ENCODE peak calls at places on chromosomes 2 and 18, in five cellular contexts. One of them, this sample, is unnamed.

GRCh38 chr18:58694720-58695468 is 23.6 kb downstream of the MALT1 start:
- DNase-seq in astrocyte: no peak
- DNase-seq in Peyer's patch: no peak
- DNase-seq in right cardiac atrium: no peak
- DNase-seq in H7: no peak
- DNase-seq in this sample: no peak

GRCh38 chr2:203579730-203580129 is 44.6 kb upstream of the RAPH1 start:
- DNase-seq in astrocyte: no peak
- DNase-seq in Peyer's patch: no peak
- DNase-seq in right cardiac atrium: no peak
- DNase-seq in H7: no peak
- DNase-seq in this sample: no peak

GRCh38 chr18:8949206-8949605 is 153.3 kb upstream of the NDUFV2 start:
- DNase-seq in Peyer's patch: no peak
- DNase-seq in right cardiac atrium: no peak
- DNase-seq in astrocyte: peak; percentile 49
- DNase-seq in H7: no peak
- DNase-seq in this sample: peak; percentile 11

GRCh38 chr18:61556316-61556715 is 223.1 kb downstream of the CDH20 start:
- DNase-seq in Peyer's patch: no peak
- DNase-seq in H7: no peak
- DNase-seq in right cardiac atrium: no peak
- DNase-seq in astrocyte: no peak
- DNase-seq in this sample: no peak

GRCh38 chr2:59333007-59333406 is 1091.9 kb upstream of the FANCL start:
- DNase-seq in H7: no peak
- DNase-seq in Peyer's patch: no peak
- DNase-seq in astrocyte: no peak
- DNase-seq in right cardiac atrium: no peak
- DNase-seq in this sample: no peak

GRCh38 chr2:78977661-78978145 is 47.8 kb upstream of the REG3G start:
- DNase-seq in right cardiac atrium: no peak
- DNase-seq in Peyer's patch: no peak
- DNase-seq in astrocyte: no peak
- DNase-seq in H7: no peak
- DNase-seq in this sample: no peak

GRCh38 chr2:101380376-101380775 is 6.9 kb downstream of the CREG2 start:
- DNase-seq in Peyer's patch: no peak
- DNase-seq in right cardiac atrium: peak; percentile 68
- DNase-seq in H7: no peak
- DNase-seq in astrocyte: peak; percentile 78
- DNase-seq in this sample: peak; percentile 94

GRCh38 chr18:70454705-70455322 is 166.0 kb downstream of the SOCS6 start:
- DNase-seq in right cardiac atrium: no peak
- DNase-seq in astrocyte: peak; percentile 39
- DNase-seq in Peyer's patch: no peak
- DNase-seq in H7: peak; percentile 32
- DNase-seq in this sample: peak; percentile 86

GRCh38 chr2:144937899-144938298 is 418.0 kb upstream of the ZEB2 start:
- DNase-seq in right cardiac atrium: no peak
- DNase-seq in Peyer's patch: no peak
- DNase-seq in H7: no peak
- DNase-seq in astrocyte: no peak
- DNase-seq in this sample: peak; percentile 66

GRCh38 chr18:3062798-3063563 is 50.0 kb upstream of the LPIN2 start:
- DNase-seq in astrocyte: no peak
- DNase-seq in right cardiac atrium: peak; percentile 87
- DNase-seq in H7: peak; percentile 75
- DNase-seq in Peyer's patch: peak; percentile 85
- DNase-seq in this sample: peak; percentile 54

GRCh38 chr18:34837769-34838194 is 127.7 kb downstream of the DTNA start:
- DNase-seq in right cardiac atrium: no peak
- DNase-seq in astrocyte: peak; percentile 55
- DNase-seq in Peyer's patch: no peak
- DNase-seq in H7: no peak
- DNase-seq in this sample: peak; percentile 26

GRCh38 chr18:48765053-48765452 is 185.7 kb downstream of the SMAD7 start:
- DNase-seq in astrocyte: no peak
- DNase-seq in Peyer's patch: no peak
- DNase-seq in H7: no peak
- DNase-seq in right cardiac atrium: no peak
- DNase-seq in this sample: no peak

GRCh38 chr2:20604957-20605381 is 45.9 kb downstream of the HS1BP3 start:
- DNase-seq in H7: no peak
- DNase-seq in astrocyte: peak; percentile 92
- DNase-seq in Peyer's patch: no peak
- DNase-seq in right cardiac atrium: peak; percentile 26
- DNase-seq in this sample: peak; percentile 97

GRCh38 chr18:43671431-43671830 is 394.1 kb upstream of the SYT4 start:
- DNase-seq in Peyer's patch: no peak
- DNase-seq in H7: no peak
- DNase-seq in right cardiac atrium: no peak
- DNase-seq in astrocyte: no peak
- DNase-seq in this sample: peak; percentile 11

GRCh38 chr2:60319031-60319547 is 234.4 kb downstream of the BCL11A start:
- DNase-seq in Peyer's patch: no peak
- DNase-seq in H7: no peak
- DNase-seq in right cardiac atrium: no peak
- DNase-seq in astrocyte: no peak
- DNase-seq in this sample: no peak

GRCh38 chr18:3151379-3152264 is 68.1 kb downstream of the MYOM1 start:
- DNase-seq in H7: peak; percentile 55
- DNase-seq in Peyer's patch: no peak
- DNase-seq in astrocyte: peak; percentile 2
- DNase-seq in right cardiac atrium: no peak
- DNase-seq in this sample: peak; percentile 54

GRCh38 chr2:67567866-67568265 is 170.7 kb downstream of the ETAA1 start:
- DNase-seq in right cardiac atrium: no peak
- DNase-seq in astrocyte: peak; percentile 64
- DNase-seq in Peyer's patch: no peak
- DNase-seq in H7: no peak
- DNase-seq in this sample: no peak

GRCh38 chr18:78816916-78817315 is 162.7 kb upstream of the SALL3 start:
- DNase-seq in Peyer's patch: no peak
- DNase-seq in astrocyte: no peak
- DNase-seq in H7: no peak
- DNase-seq in right cardiac atrium: no peak
- DNase-seq in this sample: no peak

GRCh38 chr2:51225377-51225776 is 193.4 kb upstream of the NRXN1 start:
- DNase-seq in Peyer's patch: no peak
- DNase-seq in right cardiac atrium: no peak
- DNase-seq in astrocyte: no peak
- DNase-seq in H7: no peak
- DNase-seq in this sample: no peak

GRCh38 chr2:24885221-24886113 is 34.6 kb downstream of the ADCY3 start:
- DNase-seq in astrocyte: no peak
- DNase-seq in right cardiac atrium: no peak
- DNase-seq in Peyer's patch: peak; percentile 18
- DNase-seq in H7: no peak
- DNase-seq in this sample: no peak

GRCh38 chr2:51013060-51013746 is 18.7 kb downstream of the NRXN1 start:
- DNase-seq in right cardiac atrium: no peak
- DNase-seq in H7: no peak
- DNase-seq in astrocyte: no peak
- DNase-seq in Peyer's patch: no peak
- DNase-seq in this sample: no peak

GRCh38 chr18:26429535-26429934 is 118.8 kb downstream of the KCTD1 start:
- DNase-seq in H7: peak; percentile 32
- DNase-seq in astrocyte: peak; percentile 80
- DNase-seq in Peyer's patch: no peak
- DNase-seq in right cardiac atrium: no peak
- DNase-seq in this sample: peak; percentile 84

GRCh38 chr2:103213028-103213542 is 451.3 kb downstream of the TMEM182 start:
- DNase-seq in H7: no peak
- DNase-seq in Peyer's patch: no peak
- DNase-seq in astrocyte: no peak
- DNase-seq in right cardiac atrium: no peak
- DNase-seq in this sample: no peak

GRCh38 chr2:9207641-9208301 is 1.2 kb downstream of the ASAP2 start:
- DNase-seq in Peyer's patch: no peak
- DNase-seq in astrocyte: no peak
- DNase-seq in right cardiac atrium: no peak
- DNase-seq in H7: peak; percentile 80
- DNase-seq in this sample: no peak

GRCh38 chr2:215356948-215357461 is 45.1 kb downstream of the ATIC start:
- DNase-seq in H7: no peak
- DNase-seq in right cardiac atrium: no peak
- DNase-seq in Peyer's patch: no peak
- DNase-seq in astrocyte: no peak
- DNase-seq in this sample: peak; percentile 75

GRCh38 chr2:105795575-105795934 is 50.8 kb downstream of the NCK2 start:
- DNase-seq in H7: no peak
- DNase-seq in astrocyte: no peak
- DNase-seq in right cardiac atrium: no peak
- DNase-seq in Peyer's patch: no peak
- DNase-seq in this sample: no peak

GRCh38 chr18:7766383-7766782 is 199.3 kb downstream of the PTPRM start:
- DNase-seq in H7: peak; percentile 26
- DNase-seq in right cardiac atrium: no peak
- DNase-seq in Peyer's patch: no peak
- DNase-seq in astrocyte: no peak
- DNase-seq in this sample: no peak

GRCh38 chr2:98505311-98505808 is 60.7 kb downstream of the INPP4A start:
- DNase-seq in Peyer's patch: peak; percentile 23
- DNase-seq in right cardiac atrium: peak; percentile 69
- DNase-seq in astrocyte: no peak
- DNase-seq in H7: no peak
- DNase-seq in this sample: no peak

GRCh38 chr18:904135-905090 is at the start of gene ADCYAP1:
- DNase-seq in Peyer's patch: no peak
- DNase-seq in H7: peak; percentile 76
- DNase-seq in right cardiac atrium: no peak
- DNase-seq in astrocyte: no peak
- DNase-seq in this sample: peak; percentile 25

GRCh38 chr18:905948-906415 is 1.3 kb downstream of the ADCYAP1 start:
- DNase-seq in Peyer's patch: no peak
- DNase-seq in astrocyte: no peak
- DNase-seq in right cardiac atrium: no peak
- DNase-seq in H7: peak; percentile 79
- DNase-seq in this sample: no peak

GRCh38 chr18:906416-907170 is 1.9 kb downstream of the ADCYAP1 start:
- DNase-seq in Peyer's patch: no peak
- DNase-seq in astrocyte: no peak
- DNase-seq in right cardiac atrium: no peak
- DNase-seq in H7: peak; percentile 78
- DNase-seq in this sample: no peak

GRCh38 chr18:903703-904102 is 968 bp upstream of the ADCYAP1 start:
- DNase-seq in H7: peak; percentile 79
- DNase-seq in astrocyte: peak; percentile 20
- DNase-seq in right cardiac atrium: peak; percentile 75
- DNase-seq in Peyer's patch: no peak
- DNase-seq in this sample: peak; percentile 61

DNA sequence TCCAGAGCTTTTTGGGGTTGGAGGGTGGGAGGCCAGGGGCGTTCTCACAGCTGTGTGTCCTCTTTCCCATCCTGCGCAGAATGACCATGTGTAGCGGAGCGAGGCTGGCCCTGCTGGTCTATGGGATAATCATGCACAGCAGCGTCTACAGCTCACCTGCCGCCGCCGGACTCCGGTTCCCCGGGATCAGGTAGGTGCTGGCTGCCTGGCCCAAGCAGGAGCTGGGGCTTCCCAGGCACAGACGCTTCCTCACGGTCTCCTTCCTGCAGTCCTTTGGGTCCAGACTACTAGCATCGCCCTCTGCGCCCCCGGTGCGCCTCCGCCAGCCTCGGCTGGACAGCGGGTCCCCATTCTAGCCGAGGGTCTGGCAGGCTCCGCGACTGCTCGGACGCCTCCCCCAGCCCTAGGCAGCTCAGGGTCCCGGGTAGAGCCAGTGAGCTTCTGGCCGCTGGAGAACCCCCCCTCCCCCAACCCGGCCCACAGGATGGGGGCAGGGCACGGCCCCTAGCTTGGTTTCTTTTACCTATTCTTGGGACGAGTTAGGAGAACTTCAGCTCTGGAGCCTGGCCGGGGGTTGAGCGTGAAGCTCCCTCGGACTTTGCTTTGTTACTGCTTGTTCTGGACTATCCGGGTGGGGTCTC is 756 bp downstream of the ADCYAP1 start:
- DNase-seq in astrocyte: no peak
- DNase-seq in right cardiac atrium: no peak
- DNase-seq in H7: peak; percentile 80
- DNase-seq in Peyer's patch: no peak
- DNase-seq in this sample: no peak
- H3K4me3 ChIP-seq in astrocyte: no peak overlapping the region
- H3K4me3 ChIP-seq in right cardiac atrium: no peak overlapping the region
- H3K4me3 ChIP-seq in H7: peak overlapping the region; percentile 47
- H3K4me3 ChIP-seq in Peyer's patch: no peak overlapping the region
- H3K4me3 ChIP-seq in this sample: no peak overlapping the region

GRCh38 chr2:69017876-69018275 is 4.9 kb downstream of the ANTXR1 start:
- DNase-seq in right cardiac atrium: no peak
- DNase-seq in astrocyte: no peak
- DNase-seq in Peyer's patch: no peak
- DNase-seq in H7: no peak
- DNase-seq in this sample: peak; percentile 26
- H3K4me3 ChIP-seq in right cardiac atrium: no peak overlapping the region
- H3K4me3 ChIP-seq in astrocyte: no peak overlapping the region
- H3K4me3 ChIP-seq in Peyer's patch: no peak overlapping the region
- H3K4me3 ChIP-seq in H7: no peak overlapping the region
- H3K4me3 ChIP-seq in this sample: no peak overlapping the region

DNA sequence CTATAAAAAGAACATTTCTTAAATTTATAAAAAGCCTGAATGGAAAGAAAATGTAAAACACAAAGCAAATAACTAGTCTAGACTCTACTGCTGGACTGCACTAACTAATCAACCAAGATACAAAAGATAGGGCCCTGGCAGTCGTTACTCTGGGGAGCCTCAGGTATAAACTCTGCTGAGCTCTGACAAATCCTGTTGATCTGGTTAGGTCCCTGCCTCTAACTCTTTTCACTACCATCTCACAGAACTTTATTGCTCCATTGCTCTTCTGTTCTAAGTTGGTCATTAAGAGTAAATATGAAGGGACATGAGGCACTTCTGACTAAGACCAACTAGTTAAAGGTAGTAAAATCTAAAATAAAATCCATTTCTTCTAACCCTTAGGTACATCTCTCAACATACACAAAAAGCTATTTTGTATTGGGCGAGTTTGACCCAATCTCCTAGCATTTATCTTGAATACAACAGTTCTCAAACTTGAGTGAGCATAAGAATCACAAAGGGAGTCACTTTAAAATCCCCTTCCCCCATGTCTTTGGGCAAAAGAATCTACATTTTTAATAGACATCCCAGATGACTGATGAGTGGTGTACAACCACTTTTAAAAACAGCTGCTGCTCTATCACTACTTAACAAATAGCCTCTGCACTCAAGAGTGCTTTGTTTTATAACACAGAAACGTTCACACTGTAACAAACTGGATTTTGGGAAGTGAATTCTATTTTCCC is 2.5 kb downstream of the CHN1 start:
- DNase-seq in right cardiac atrium: no peak
- DNase-seq in astrocyte: peak; percentile 41
- DNase-seq in H7: peak; percentile 24
- DNase-seq in Peyer's patch: no peak
- DNase-seq in this sample: no peak
- H3K4me3 ChIP-seq in right cardiac atrium: no peak overlapping the region
- H3K4me3 ChIP-seq in astrocyte: no peak overlapping the region
- H3K4me3 ChIP-seq in H7: no peak overlapping the region
- H3K4me3 ChIP-seq in Peyer's patch: no peak overlapping the region
- H3K4me3 ChIP-seq in this sample: no peak overlapping the region

GRCh38 chr18:75071484-75071785 is 137.5 kb downstream of the PTGR3 start:
- DNase-seq in H7: no peak
- DNase-seq in right cardiac atrium: no peak
- DNase-seq in astrocyte: no peak
- DNase-seq in Peyer's patch: no peak
- DNase-seq in this sample: no peak
- H3K4me3 ChIP-seq in H7: no peak overlapping the region
- H3K4me3 ChIP-seq in right cardiac atrium: no peak overlapping the region
- H3K4me3 ChIP-seq in astrocyte: no peak overlapping the region
- H3K4me3 ChIP-seq in Peyer's patch: no peak overlapping the region
- H3K4me3 ChIP-seq in this sample: no peak overlapping the region

This sample was measured in cardiac fibroblast.